ENCODE peak calls at places on chromosomes 11 and 22, in six cellular contexts. One of them, this sample, is unnamed.

GRCh38 chr11:8709002-8709672 is 26.5 kb downstream of the RPL27A start:
- DNase-seq in CD8-positive, alpha-beta memory T cell: no peak
- DNase-seq in mesenchymal stem cell: no peak
- DNase-seq in heart left ventricle: peak
- DNase-seq in iPS DF 6.9: no peak
- DNase-seq in IMR-90: peak
- DNase-seq in this sample: peak

GRCh38 chr11:65110354-65110861 is 1.3 kb upstream of the TM7SF2 start:
- DNase-seq in CD8-positive, alpha-beta memory T cell: peak
- DNase-seq in mesenchymal stem cell: peak
- DNase-seq in heart left ventricle: peak
- DNase-seq in iPS DF 6.9: no peak
- DNase-seq in IMR-90: peak
- DNase-seq in this sample: peak

GRCh38 chr11:118857385-118857784 is 26.3 kb upstream of the CXCR5 start:
- DNase-seq in CD8-positive, alpha-beta memory T cell: no peak
- DNase-seq in mesenchymal stem cell: no peak
- DNase-seq in heart left ventricle: no peak
- DNase-seq in iPS DF 6.9: no peak
- DNase-seq in IMR-90: no peak
- DNase-seq in this sample: no peak

GRCh38 chr11:20114588-20114987 is 45.7 kb downstream of the DBX1 start:
- DNase-seq in CD8-positive, alpha-beta memory T cell: no peak
- DNase-seq in mesenchymal stem cell: no peak
- DNase-seq in heart left ventricle: no peak
- DNase-seq in iPS DF 6.9: no peak
- DNase-seq in IMR-90: peak
- DNase-seq in this sample: no peak

GRCh38 chr22:24188705-24189248 is 7.5 kb downstream of the SUSD2 start:
- DNase-seq in CD8-positive, alpha-beta memory T cell: no peak
- DNase-seq in mesenchymal stem cell: no peak
- DNase-seq in heart left ventricle: no peak
- DNase-seq in iPS DF 6.9: no peak
- DNase-seq in IMR-90: no peak
- DNase-seq in this sample: no peak

GRCh38 chr11:131511794-131512193 is 141.4 kb downstream of the NTM start:
- DNase-seq in CD8-positive, alpha-beta memory T cell: no peak
- DNase-seq in mesenchymal stem cell: no peak
- DNase-seq in heart left ventricle: no peak
- DNase-seq in iPS DF 6.9: peak
- DNase-seq in IMR-90: no peak
- DNase-seq in this sample: no peak

GRCh38 chr11:105693075-105693474 is 83.2 kb downstream of the GRIA4 start:
- DNase-seq in CD8-positive, alpha-beta memory T cell: no peak
- DNase-seq in mesenchymal stem cell: peak
- DNase-seq in heart left ventricle: no peak
- DNase-seq in iPS DF 6.9: no peak
- DNase-seq in IMR-90: no peak
- DNase-seq in this sample: no peak

GRCh38 chr11:110711776-110712642 is at the start of gene ARHGAP20:
- DNase-seq in CD8-positive, alpha-beta memory T cell: peak
- DNase-seq in mesenchymal stem cell: peak
- DNase-seq in heart left ventricle: peak
- DNase-seq in iPS DF 6.9: no peak
- DNase-seq in IMR-90: peak
- DNase-seq in this sample: peak

GRCh38 chr11:65454311-65454695 is 31.7 kb downstream of the NEAT1 start:
- DNase-seq in CD8-positive, alpha-beta memory T cell: peak
- DNase-seq in mesenchymal stem cell: peak
- DNase-seq in heart left ventricle: no peak
- DNase-seq in iPS DF 6.9: no peak
- DNase-seq in IMR-90: peak
- DNase-seq in this sample: no peak

GRCh38 chr11:114308689-114309089 is 12.5 kb downstream of the NNMT start:
- DNase-seq in CD8-positive, alpha-beta memory T cell: no peak
- DNase-seq in mesenchymal stem cell: peak
- DNase-seq in heart left ventricle: no peak
- DNase-seq in iPS DF 6.9: no peak
- DNase-seq in IMR-90: no peak
- DNase-seq in this sample: no peak

GRCh38 chr11:29306527-29306926 is 710.3 kb downstream of the KCNA4 start:
- DNase-seq in CD8-positive, alpha-beta memory T cell: no peak
- DNase-seq in mesenchymal stem cell: peak
- DNase-seq in heart left ventricle: no peak
- DNase-seq in iPS DF 6.9: no peak
- DNase-seq in IMR-90: peak
- DNase-seq in this sample: no peak

GRCh38 chr11:133964946-133965632 is 8.3 kb upstream of the IGSF9B start:
- DNase-seq in CD8-positive, alpha-beta memory T cell: no peak
- DNase-seq in mesenchymal stem cell: no peak
- DNase-seq in heart left ventricle: no peak
- DNase-seq in iPS DF 6.9: no peak
- DNase-seq in IMR-90: no peak
- DNase-seq in this sample: no peak

GRCh38 chr11:17475666-17476316 is 854 bp downstream of the ABCC8 start:
- DNase-seq in CD8-positive, alpha-beta memory T cell: no peak
- DNase-seq in mesenchymal stem cell: no peak
- DNase-seq in heart left ventricle: no peak
- DNase-seq in iPS DF 6.9: no peak
- DNase-seq in IMR-90: no peak
- DNase-seq in this sample: no peak

GRCh38 chr22:20952544-20953341 is 14.3 kb upstream of the AIFM3 start:
- DNase-seq in CD8-positive, alpha-beta memory T cell: no peak
- DNase-seq in mesenchymal stem cell: no peak
- DNase-seq in heart left ventricle: no peak
- DNase-seq in iPS DF 6.9: no peak
- DNase-seq in IMR-90: no peak
- DNase-seq in this sample: no peak

GRCh38 chr11:84947970-84948600 is 679.1 kb downstream of the DLG2 start:
- DNase-seq in CD8-positive, alpha-beta memory T cell: no peak
- DNase-seq in mesenchymal stem cell: no peak
- DNase-seq in heart left ventricle: no peak
- DNase-seq in iPS DF 6.9: no peak
- DNase-seq in IMR-90: peak
- DNase-seq in this sample: peak

GRCh38 chr11:119167933-119168332 is 592 bp upstream of the NLRX1 start:
- DNase-seq in CD8-positive, alpha-beta memory T cell: no peak
- DNase-seq in mesenchymal stem cell: no peak
- DNase-seq in heart left ventricle: no peak
- DNase-seq in iPS DF 6.9: no peak
- DNase-seq in IMR-90: no peak
- DNase-seq in this sample: no peak

GRCh38 chr11:79922641-79923040 is 481.8 kb upstream of the TENM4 start:
- DNase-seq in CD8-positive, alpha-beta memory T cell: no peak
- DNase-seq in mesenchymal stem cell: no peak
- DNase-seq in heart left ventricle: no peak
- DNase-seq in iPS DF 6.9: no peak
- DNase-seq in IMR-90: peak
- DNase-seq in this sample: no peak

GRCh38 chr11:83026229-83026628 is 45.5 kb downstream of the RAB30 start:
- DNase-seq in CD8-positive, alpha-beta memory T cell: no peak
- DNase-seq in mesenchymal stem cell: no peak
- DNase-seq in heart left ventricle: no peak
- DNase-seq in iPS DF 6.9: no peak
- DNase-seq in IMR-90: no peak
- DNase-seq in this sample: no peak

GRCh38 chr11:37595845-37596244 is 997.8 kb upstream of the RAG2 start:
- DNase-seq in CD8-positive, alpha-beta memory T cell: no peak
- DNase-seq in mesenchymal stem cell: no peak
- DNase-seq in heart left ventricle: no peak
- DNase-seq in iPS DF 6.9: no peak
- DNase-seq in IMR-90: peak
- DNase-seq in this sample: no peak

GRCh38 chr11:122743949-122744876 is 88.7 kb downstream of the UBASH3B start:
- DNase-seq in CD8-positive, alpha-beta memory T cell: peak
- DNase-seq in mesenchymal stem cell: peak
- DNase-seq in heart left ventricle: no peak
- DNase-seq in iPS DF 6.9: no peak
- DNase-seq in IMR-90: no peak
- DNase-seq in this sample: no peak

GRCh38 chr11:86592659-86593451 is 79.6 kb downstream of the ME3 start:
- DNase-seq in CD8-positive, alpha-beta memory T cell: peak
- DNase-seq in mesenchymal stem cell: peak
- DNase-seq in heart left ventricle: peak
- DNase-seq in iPS DF 6.9: no peak
- DNase-seq in IMR-90: peak
- DNase-seq in this sample: no peak

GRCh38 chr22:28813772-28814518 is 13.6 kb upstream of the XBP1 start:
- DNase-seq in CD8-positive, alpha-beta memory T cell: no peak
- DNase-seq in mesenchymal stem cell: peak
- DNase-seq in heart left ventricle: no peak
- DNase-seq in iPS DF 6.9: no peak
- DNase-seq in IMR-90: no peak
- DNase-seq in this sample: no peak

GRCh38 chr22:47783433-47784366 is 1021.2 kb downstream of the TBC1D22A start:
- DNase-seq in CD8-positive, alpha-beta memory T cell: no peak
- DNase-seq in mesenchymal stem cell: no peak
- DNase-seq in heart left ventricle: no peak
- DNase-seq in iPS DF 6.9: no peak
- DNase-seq in IMR-90: no peak
- DNase-seq in this sample: no peak

GRCh38 chr11:35214792-35215193 is 75.8 kb downstream of the CD44 start:
- DNase-seq in CD8-positive, alpha-beta memory T cell: no peak
- DNase-seq in mesenchymal stem cell: peak
- DNase-seq in heart left ventricle: no peak
- DNase-seq in iPS DF 6.9: peak
- DNase-seq in IMR-90: peak
- DNase-seq in this sample: no peak

GRCh38 chr22:17086750-17087149 is 1.9 kb downstream of the IL17RA start:
- DNase-seq in CD8-positive, alpha-beta memory T cell: no peak
- DNase-seq in mesenchymal stem cell: no peak
- DNase-seq in heart left ventricle: no peak
- DNase-seq in iPS DF 6.9: no peak
- DNase-seq in IMR-90: no peak
- DNase-seq in this sample: no peak

GRCh38 chr22:32334640-32335365 is 22.9 kb upstream of the RFPL3 start:
- DNase-seq in CD8-positive, alpha-beta memory T cell: no peak
- DNase-seq in mesenchymal stem cell: no peak
- DNase-seq in heart left ventricle: peak
- DNase-seq in iPS DF 6.9: no peak
- DNase-seq in IMR-90: no peak
- DNase-seq in this sample: no peak

GRCh38 chr22:45933503-45934167 is 43.3 kb downstream of the WNT7B start:
- DNase-seq in CD8-positive, alpha-beta memory T cell: no peak
- DNase-seq in mesenchymal stem cell: no peak
- DNase-seq in heart left ventricle: no peak
- DNase-seq in iPS DF 6.9: no peak
- DNase-seq in IMR-90: no peak
- DNase-seq in this sample: no peak

GRCh38 chr11:86245369-86246292 is 1.1 kb downstream of the EED start:
- DNase-seq in CD8-positive, alpha-beta memory T cell: peak
- DNase-seq in mesenchymal stem cell: peak
- DNase-seq in heart left ventricle: no peak
- DNase-seq in iPS DF 6.9: no peak
- DNase-seq in IMR-90: peak
- DNase-seq in this sample: no peak

GRCh38 chr11:111378773-111379499 is at the start of gene POU2AF1:
- DNase-seq in CD8-positive, alpha-beta memory T cell: peak
- DNase-seq in mesenchymal stem cell: no peak
- DNase-seq in heart left ventricle: peak
- DNase-seq in iPS DF 6.9: no peak
- DNase-seq in IMR-90: peak
- DNase-seq in this sample: no peak

GRCh38 chr11:134571301-134571700 is 159.3 kb upstream of the B3GAT1 start:
- DNase-seq in CD8-positive, alpha-beta memory T cell: no peak
- DNase-seq in mesenchymal stem cell: no peak
- DNase-seq in heart left ventricle: no peak
- DNase-seq in iPS DF 6.9: no peak
- DNase-seq in IMR-90: no peak
- DNase-seq in this sample: no peak

GRCh38 chr11:57480409-57481137 is 20.2 kb downstream of the RTN4RL2 start:
- DNase-seq in CD8-positive, alpha-beta memory T cell: peak
- DNase-seq in mesenchymal stem cell: peak
- DNase-seq in heart left ventricle: peak
- DNase-seq in iPS DF 6.9: no peak
- DNase-seq in IMR-90: peak
- DNase-seq in this sample: no peak

GRCh38 chr11:74000307-74000630 is 8.6 kb downstream of the UCP3 start:
- DNase-seq in CD8-positive, alpha-beta memory T cell: no peak
- DNase-seq in mesenchymal stem cell: no peak
- DNase-seq in heart left ventricle: no peak
- DNase-seq in iPS DF 6.9: no peak
- DNase-seq in IMR-90: no peak
- DNase-seq in this sample: no peak

GRCh38 chr22:37567991-37568390 is 7.7 kb downstream of the CDC42EP1 start:
- DNase-seq in CD8-positive, alpha-beta memory T cell: no peak
- DNase-seq in mesenchymal stem cell: no peak
- DNase-seq in heart left ventricle: no peak
- DNase-seq in iPS DF 6.9: no peak
- DNase-seq in IMR-90: no peak
- DNase-seq in this sample: no peak
- H3K27ac ChIP-seq in CD8-positive, alpha-beta memory T cell: no peak
- H3K27ac ChIP-seq in mesenchymal stem cell: no peak
- H3K27ac ChIP-seq in heart left ventricle: no peak
- H3K27ac ChIP-seq in iPS DF 6.9: no peak
- H3K27ac ChIP-seq in IMR-90: no peak
- H3K27ac ChIP-seq in this sample: peak

GRCh38 chr22:42673898-42674390 is 24.8 kb upstream of the CYB5R3 start:
- DNase-seq in CD8-positive, alpha-beta memory T cell: no peak
- DNase-seq in mesenchymal stem cell: no peak
- DNase-seq in heart left ventricle: no peak
- DNase-seq in iPS DF 6.9: no peak
- DNase-seq in IMR-90: no peak
- DNase-seq in this sample: no peak
- H3K27ac ChIP-seq in CD8-positive, alpha-beta memory T cell: no peak
- H3K27ac ChIP-seq in mesenchymal stem cell: no peak
- H3K27ac ChIP-seq in heart left ventricle: peak
- H3K27ac ChIP-seq in iPS DF 6.9: no peak
- H3K27ac ChIP-seq in IMR-90: no peak
- H3K27ac ChIP-seq in this sample: no peak

GRCh38 chr22:49788492-49788891 is 39.2 kb downstream of the BRD1 start:
- DNase-seq in CD8-positive, alpha-beta memory T cell: no peak
- DNase-seq in mesenchymal stem cell: peak
- DNase-seq in heart left ventricle: peak
- DNase-seq in iPS DF 6.9: no peak
- DNase-seq in IMR-90: no peak
- DNase-seq in this sample: no peak
- H3K27ac ChIP-seq in CD8-positive, alpha-beta memory T cell: no peak
- H3K27ac ChIP-seq in mesenchymal stem cell: no peak
- H3K27ac ChIP-seq in heart left ventricle: peak
- H3K27ac ChIP-seq in iPS DF 6.9: no peak
- H3K27ac ChIP-seq in IMR-90: no peak
- H3K27ac ChIP-seq in this sample: peak

GRCh38 chr22:43471606-43472135 is 59.9 kb downstream of the MPPED1 start:
- DNase-seq in CD8-positive, alpha-beta memory T cell: no peak
- DNase-seq in mesenchymal stem cell: no peak
- DNase-seq in heart left ventricle: no peak
- DNase-seq in iPS DF 6.9: no peak
- DNase-seq in IMR-90: no peak
- DNase-seq in this sample: no peak
- H3K27ac ChIP-seq in CD8-positive, alpha-beta memory T cell: no peak
- H3K27ac ChIP-seq in mesenchymal stem cell: no peak
- H3K27ac ChIP-seq in heart left ventricle: no peak
- H3K27ac ChIP-seq in iPS DF 6.9: no peak
- H3K27ac ChIP-seq in IMR-90: no peak
- H3K27ac ChIP-seq in this sample: no peak